ENCODE peak calls at places on chromosome 22, in ten cellular contexts. F, P, W, N, S, V, X, M, J and B are unnamed samples. For H3K4me1, the result is how much of the 10 kb centered on the place peaks cover.

GRCh38 chr22:22424210-22424800 is 84.2 kb downstream of the ZNF280B start:
- DNase-seq in F (no peak), S (no peak), P (no peak), N (no peak), X (no peak), M (no peak), W (no peak), J (no peak), V (no peak), B (no peak)

GRCh38 chr22:34975721-34976120 is 90.2 kb upstream of the ISX start:
- DNase-seq in S (no peak), J (no peak), X (no peak), V (no peak), W (peak), N (no peak), M (no peak), F (no peak), P (no peak), B (no peak)

GRCh38 chr22:27474711-27475547 is 326.6 kb downstream of the MN1 start:
- DNase-seq in P (peak), X (no peak), N (no peak), M (no peak), W (peak), F (peak), S (peak), J (no peak), V (no peak), B (no peak)

GRCh38 chr22:39244073-39244495 is 698 bp downstream of the PDGFB start:
- DNase-seq in N (no peak), S (no peak), X (no peak), M (no peak), J (no peak), W (peak), F (no peak), V (no peak), P (no peak), B (no peak)

GRCh38 chr22:36083056-36083455 is 54.4 kb upstream of the RBFOX2 start:
- DNase-seq in W (no peak), F (no peak), N (no peak), S (no peak), J (no peak), M (no peak), X (no peak), V (no peak), P (no peak), B (no peak)

GRCh38 chr22:23896523-23897186 is 2.5 kb downstream of the MIF start:
- DNase-seq in S (no peak), X (no peak), N (no peak), P (no peak), F (no peak), V (no peak), W (no peak), J (no peak), M (no peak), B (no peak)

GRCh38 chr22:20805972-20806471 is 32.1 kb downstream of the SERPIND1 start:
- DNase-seq in S (no peak), N (no peak), P (no peak), F (no peak), V (no peak), J (no peak), M (no peak), W (no peak), X (no peak), B (peak)

GRCh38 chr22:27636716-27637503 is 164.6 kb downstream of the MN1 start:
- DNase-seq in N (no peak), J (peak), F (no peak), S (no peak), P (no peak), X (peak), M (peak), V (no peak), W (no peak), B (no peak)

GRCh38 chr22:24443668-24444067 is 16.3 kb downstream of the ADORA2A start:
- DNase-seq in V (no peak), P (peak), J (no peak), S (no peak), W (no peak), M (no peak), X (no peak), F (no peak), N (no peak), B (no peak)

GRCh38 chr22:20979243-20979809 is 2.8 kb upstream of the LZTR1 start:
- DNase-seq in F (no peak), V (peak), X (peak), N (peak), W (peak), J (peak), S (peak), P (no peak), M (peak), B (peak)

GRCh38 chr22:49754674-49755590 is 72.7 kb downstream of the BRD1 start:
- DNase-seq in X (no peak), F (no peak), N (no peak), P (peak), W (no peak), S (no peak), V (no peak), M (no peak), J (no peak), B (peak)

GRCh38 chr22:36505998-36506635 is 723 bp downstream of the FOXRED2 start:
- DNase-seq in M (no peak), W (no peak), F (no peak), S (no peak), N (peak), P (no peak), X (no peak), J (no peak), V (no peak), B (no peak)

GRCh38 chr22:22897036-22897435 is 9.4 kb downstream of the IGLL5 start:
- DNase-seq in N (no peak), J (no peak), M (no peak), P (no peak), F (no peak), X (no peak), S (no peak), V (no peak), W (no peak), B (no peak)

GRCh38 chr22:35380537-35381423 is at the start of gene HMOX1:
- DNase-seq in F (peak), N (peak), P (peak), S (peak), V (peak), W (peak), X (peak), J (peak), M (peak), B (peak)

GRCh38 chr22:19872779-19873137 is 18.1 kb upstream of the GNB1L start:
- DNase-seq in W (no peak), M (no peak), P (peak), N (no peak), S (no peak), V (no peak), X (no peak), F (no peak), J (peak), B (peak)

GRCh38 chr22:46251816-46252380 is 1.8 kb upstream of the CDPF1 start:
- DNase-seq in P (no peak), V (no peak), S (no peak), W (no peak), X (no peak), F (no peak), M (no peak), J (no peak), N (no peak), B (no peak)

GRCh38 chr22:46247443-46247975 is 2.6 kb downstream of the CDPF1 start:
- DNase-seq in V (no peak), S (no peak), M (no peak), N (no peak), J (no peak), W (no peak), P (no peak), X (peak), F (no peak), B (no peak)

GRCh38 chr22:46250035-46250782 is at the start of gene CDPF1:
- DNase-seq in J (peak), N (peak), W (peak), S (peak), V (peak), P (peak), M (peak), X (peak), F (peak), B (peak)

GRCh38 chr22:46250783-46251125 is 661 bp upstream of the CDPF1 start:
- DNase-seq in N (peak), J (no peak), V (no peak), P (no peak), S (no peak), X (no peak), W (no peak), F (no peak), M (no peak), B (no peak)

DNA sequence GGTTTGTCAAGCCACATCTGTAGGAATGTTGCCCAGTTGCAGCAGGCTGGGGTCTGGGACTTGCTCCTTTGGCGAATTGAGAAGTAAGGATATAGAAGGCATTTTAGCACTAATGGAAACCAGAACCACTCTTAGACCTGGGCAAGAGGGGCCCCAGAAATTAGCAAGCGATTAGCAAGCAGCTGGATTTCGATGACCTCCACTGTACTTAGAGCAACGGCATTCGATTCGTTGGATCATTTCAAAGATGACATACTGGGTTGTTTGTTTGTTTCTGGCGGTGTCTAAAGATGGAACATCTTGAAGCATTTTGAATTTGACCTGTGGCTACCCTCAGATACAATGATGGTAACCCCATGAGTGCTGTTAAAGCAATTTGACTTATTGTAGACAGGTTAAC is 1.2 kb upstream of the CDPF1 start:
- DNase-seq in P (no peak), V (no peak), W (no peak), F (no peak), X (no peak), M (no peak), S (no peak), N (no peak), J (no peak), B (no peak)
- H3K4me3 ChIP-seq in P (peak), V (no peak), W (no peak), F (peak), X (no peak), M (peak), S (peak), N (peak), J (peak), B (peak)

DNA sequence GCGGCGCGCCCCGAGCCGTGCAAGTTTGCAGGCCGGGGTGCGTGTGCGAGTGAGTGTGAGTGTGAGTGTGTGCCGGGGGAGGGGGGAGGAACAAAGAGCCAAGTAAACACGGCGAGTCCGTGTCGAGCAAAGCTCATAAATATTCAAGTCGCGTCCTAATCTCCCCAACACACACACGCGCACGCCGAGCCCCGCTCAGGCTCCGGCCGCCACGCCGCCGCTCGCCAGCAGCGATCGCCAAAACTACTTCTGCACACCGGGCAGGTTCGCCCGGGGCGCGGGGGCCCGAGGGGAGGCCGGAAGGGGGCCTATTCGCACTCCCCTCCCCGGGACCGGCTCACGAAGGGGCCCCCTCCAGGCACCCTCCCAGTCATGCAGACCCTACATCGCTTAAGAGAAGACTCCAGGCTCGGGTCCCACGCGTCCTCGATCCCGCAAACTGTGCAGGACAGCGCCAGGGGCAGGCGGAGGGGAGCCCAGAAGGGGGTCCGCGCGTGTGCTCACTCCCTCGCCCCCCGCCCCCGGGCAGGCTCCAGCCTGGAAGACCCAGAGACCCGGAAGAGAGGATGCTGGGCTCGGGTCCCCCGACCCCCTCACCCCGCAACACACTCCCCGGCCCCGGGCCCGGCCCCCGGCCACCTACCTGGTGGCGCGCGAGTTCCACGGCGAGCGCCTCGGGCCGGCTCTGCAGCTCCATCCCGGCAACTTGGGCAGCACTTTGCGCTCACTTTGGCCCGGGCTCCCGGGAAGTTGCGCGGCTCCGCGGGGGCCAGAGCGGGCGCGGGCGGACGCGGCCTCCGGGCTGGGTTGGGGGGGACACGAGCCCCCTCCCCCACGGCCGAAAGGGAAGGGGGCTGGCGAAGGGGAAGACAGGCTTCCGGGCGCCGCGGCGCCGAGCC is 703 bp downstream of the PHF21B start:
- DNase-seq in M (no peak), X (peak), F (no peak), W (peak), V (no peak), S (no peak), P (no peak), J (peak), N (no peak), B (no peak)
- TF ChIP-seq CTCF in M (no peak), X (no peak), F (no peak), W (no peak), V (no peak), S (no peak), P (no peak), J (no peak), N (no peak), B (no peak)

GRCh38 chr22:46054878-46055158 is 77.9 kb upstream of the WNT7B start:
- DNase-seq in S (no peak), X (no peak), J (no peak), W (no peak), F (no peak), M (no peak), P (peak), V (no peak), N (no peak), B (no peak)
- H3K4me1 ChIP-seq in S (under half), X (under half), J (half or more), W (half or more), F (under half), M (under half), P (half or more), V (under half), N (half or more), B (under half)

GRCh38 chr22:41562461-41562860 is 1.7 kb downstream of the CSDC2 start:
- DNase-seq in V (no peak), J (no peak), N (no peak), W (no peak), M (no peak), P (no peak), X (no peak), S (no peak), F (no peak), B (no peak)

GRCh38 chr22:41561788-41562187 is 978 bp downstream of the CSDC2 start:
- DNase-seq in W (no peak), N (no peak), F (no peak), X (no peak), M (no peak), V (no peak), P (no peak), J (no peak), S (no peak), B (no peak)

GRCh38 chr22:41561335-41561734 is 525 bp downstream of the CSDC2 start:
- DNase-seq in X (no peak), J (no peak), S (no peak), M (no peak), V (no peak), N (no peak), W (no peak), P (no peak), F (no peak), B (no peak)

GRCh38 chr22:41564563-41564962 is 3.8 kb downstream of the CSDC2 start:
- DNase-seq in M (no peak), J (no peak), P (no peak), W (peak), V (no peak), N (no peak), X (no peak), S (no peak), F (no peak), B (no peak)

DNA sequence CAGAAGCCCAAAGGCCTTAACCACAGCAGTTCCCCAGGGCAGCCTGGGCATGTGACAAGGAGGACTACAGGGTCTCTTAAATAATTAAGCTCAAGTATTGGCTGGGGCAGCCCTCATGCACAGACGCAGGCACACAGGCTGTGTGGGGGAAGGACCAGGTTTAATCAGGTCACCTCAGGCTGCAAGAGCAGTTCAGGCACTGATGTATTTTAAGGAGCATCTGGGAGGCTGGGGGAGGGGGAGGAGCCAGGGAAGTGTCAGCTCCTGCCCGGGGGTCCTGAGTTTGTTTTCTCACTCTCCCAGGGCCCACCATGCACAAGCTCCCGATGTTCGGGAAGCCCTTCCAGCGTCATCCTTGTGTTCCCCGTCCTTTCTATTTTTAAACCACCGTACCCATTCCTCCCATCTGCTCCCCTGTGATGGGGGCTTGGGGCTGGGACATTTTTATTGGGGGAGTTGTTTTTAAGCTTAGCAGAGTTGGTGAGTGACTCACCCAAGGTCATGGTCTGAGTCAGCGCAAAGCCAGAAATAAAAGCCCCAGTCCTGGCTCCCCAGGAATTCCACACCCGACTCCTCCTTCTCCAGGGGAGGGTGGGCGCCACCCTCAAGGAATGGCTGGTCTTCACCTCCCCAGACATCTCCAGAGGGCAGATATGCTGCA is 2.4 kb downstream of the CSDC2 start:
- DNase-seq in P (no peak), N (no peak), F (no peak), S (peak), W (peak), M (no peak), V (no peak), J (no peak), X (no peak), B (no peak)
- H3K4me3 ChIP-seq in P (no peak), N (no peak), F (peak), S (peak), W (no peak), M (peak), V (no peak), J (no peak), X (no peak), B (no peak)

GRCh38 chr22:37675930-37676571 is 615 bp downstream of the LGALS1 start:
- DNase-seq in V (no peak), J (peak), F (no peak), W (no peak), S (peak), X (no peak), N (peak), P (no peak), M (peak), B (no peak)

GRCh38 chr22:37674248-37674647 is 1.2 kb upstream of the LGALS1 start:
- DNase-seq in M (no peak), W (no peak), V (no peak), P (no peak), J (no peak), N (no peak), X (no peak), S (no peak), F (no peak), B (no peak)

GRCh38 chr22:37672920-37673453 is 2.4 kb upstream of the LGALS1 start:
- DNase-seq in V (no peak), M (no peak), P (no peak), S (no peak), X (no peak), J (no peak), W (no peak), N (peak), F (no peak), B (no peak)

GRCh38 chr22:37676691-37677627 is 1.5 kb downstream of the LGALS1 start:
- DNase-seq in F (peak), V (peak), X (peak), N (peak), W (peak), P (peak), M (peak), J (peak), S (peak), B (peak)

GRCh38 chr22:37674951-37675929 is at the start of gene LGALS1:
- DNase-seq in F (peak), X (peak), S (peak), J (peak), V (peak), N (peak), W (peak), P (peak), M (peak), B (peak)
- TF ChIP-seq CTCF in F (peak), X (peak), S (no peak), J (no peak), V (no peak), N (no peak), W (peak), P (no peak), M (no peak), B (no peak)